ENCODE peak calls at places on chromosomes 13 and 19, in five cellular contexts. D, O, F, U and J are unnamed samples.

GRCh38 chr19:7748756-7749155 is 1.4 kb upstream of the CD209 start:
- DNase-seq in F (no peak), U (no peak), O (peak; percentile 96), D (no peak), J (peak; percentile 27)

GRCh38 chr13:30128591-30128990 is 178.8 kb downstream of the KATNAL1 start:
- DNase-seq in F (no peak), D (no peak), O (no peak), U (no peak), J (no peak)

GRCh38 chr13:20231839-20232555 is at the start of gene GJB6:
- DNase-seq in F (no peak), D (peak; percentile 52), U (peak; percentile 82), O (peak; percentile 81), J (no peak)

GRCh38 chr19:18919895-18920204 is 335 bp downstream of the DDX49 start:
- DNase-seq in O (no peak), U (no peak), D (no peak), F (no peak), J (no peak)

GRCh38 chr13:114339779-114340534 is 25.7 kb downstream of the CHAMP1 start:
- DNase-seq in F (no peak), U (no peak), D (no peak), O (peak; percentile 47), J (peak; percentile 78)

GRCh38 chr13:98349731-98350305 is 172.7 kb upstream of the RNF113B start:
- DNase-seq in U (peak; percentile 74), F (no peak), O (peak; percentile 71), D (peak; percentile 34), J (no peak)

GRCh38 chr19:44758596-44758995 is 10.1 kb downstream of the BCL3 start:
- DNase-seq in F (no peak), U (peak; percentile 55), D (peak; percentile 61), O (peak; percentile 86), J (no peak)

GRCh38 chr19:39746836-39747529 is 9.2 kb upstream of the CLC start:
- DNase-seq in D (no peak), U (no peak), F (no peak), O (peak; percentile 34), J (no peak)

GRCh38 chr13:37192986-37193385 is 87.5 kb upstream of the CSNK1A1L start:
- DNase-seq in F (no peak), U (no peak), O (no peak), D (no peak), J (peak; percentile 63)

GRCh38 chr19:45075215-45076028 is 856 bp downstream of the ZNF296 start:
- DNase-seq in D (peak; percentile 77), U (peak; percentile 43), O (peak; percentile 88), F (no peak), J (no peak)

GRCh38 chr19:18007939-18008673 is at the start of gene ARRDC2:
- DNase-seq in F (peak; percentile 69), O (peak; percentile 95), D (peak; percentile 95), U (peak; percentile 98), J (peak; percentile 96)

GRCh38 chr19:19230999-19231398 is 19.2 kb downstream of the NCAN start:
- DNase-seq in O (no peak), D (no peak), U (no peak), F (no peak), J (no peak)

GRCh38 chr19:7861619-7862412 is 12.4 kb downstream of the PRR36 start:
- DNase-seq in U (peak; percentile 64), O (peak; percentile 80), F (no peak), D (no peak), J (no peak)

GRCh38 chr19:10565028-10565566 is 713 bp downstream of the KRI1 start:
- DNase-seq in D (peak; percentile 67), O (peak; percentile 75), U (peak; percentile 81), F (no peak), J (peak; percentile 75)

GRCh38 chr13:92414851-92415250 is 811.8 kb upstream of the GPC6 start:
- DNase-seq in U (no peak), D (no peak), F (no peak), O (no peak), J (no peak)

GRCh38 chr13:49586717-49587116 is 1.4 kb upstream of the RCBTB1 start:
- DNase-seq in U (no peak), F (no peak), D (no peak), O (no peak), J (no peak)

GRCh38 chr19:27865927-27866777 is 1346.8 kb downstream of the UQCRFS1 start:
- DNase-seq in U (no peak), F (no peak), O (no peak), D (no peak), J (no peak)

GRCh38 chr19:29320076-29320475 is 107.1 kb upstream of the UQCRFS1 start:
- DNase-seq in D (no peak), O (no peak), F (no peak), U (no peak), J (no peak)

GRCh38 chr13:85806553-85807175 is 7.4 kb upstream of the SLITRK6 start:
- DNase-seq in F (peak; percentile 16), O (peak; percentile 82), D (peak; percentile 77), U (peak; percentile 62), J (peak; percentile 74)

GRCh38 chr19:4671182-4671851 is 1.2 kb upstream of the MYDGF start:
- DNase-seq in U (no peak), F (no peak), O (no peak), D (no peak), J (no peak)

GRCh38 chr13:27182844-27183497 is 11.4 kb upstream of the USP12 start:
- DNase-seq in U (no peak), F (peak; percentile 91), D (peak; percentile 52), O (no peak), J (no peak)

GRCh38 chr13:99750951-99751350 is 220.6 kb downstream of the ZIC5 start:
- DNase-seq in F (no peak), O (no peak), U (no peak), D (no peak), J (no peak)

GRCh38 chr13:29589967-29590366 is 5.5 kb downstream of the SLC7A1 start:
- DNase-seq in U (peak; percentile 58), O (peak; percentile 62), D (no peak), F (no peak), J (no peak)

GRCh38 chr19:49690073-49690655 is 752 bp upstream of the CPT1C start:
- DNase-seq in D (peak; percentile 20), O (peak; percentile 34), F (no peak), U (peak; percentile 31), J (peak; percentile 49)

GRCh38 chr13:109144693-109145437 is 515.5 kb downstream of the MYO16 start:
- DNase-seq in O (no peak), U (no peak), F (no peak), D (no peak), J (no peak)

GRCh38 chr13:106506286-106506685 is 29.2 kb downstream of the EFNB2 start:
- DNase-seq in D (no peak), F (no peak), O (no peak), U (no peak), J (no peak)

GRCh38 chr19:31352296-31352781 is 3.1 kb upstream of the TSHZ3 start:
- DNase-seq in F (no peak), U (peak; percentile 38), O (peak; percentile 62), D (no peak), J (no peak)

GRCh38 chr19:43699506-43700367 is 16.1 kb upstream of the IRGC start:
- DNase-seq in D (peak; percentile 67), F (peak; percentile 43), O (peak; percentile 93), U (peak; percentile 91), J (peak; percentile 49)

GRCh38 chr19:4019578-4019977 is 12.0 kb downstream of the PIAS4 start:
- DNase-seq in U (no peak), O (no peak), D (no peak), F (no peak), J (no peak)

GRCh38 chr19:17337675-17338439 is 504 bp downstream of the GTPBP3 start:
- DNase-seq in F (no peak), U (peak; percentile 63), O (peak; percentile 70), D (no peak), J (peak; percentile 39)

DNA sequence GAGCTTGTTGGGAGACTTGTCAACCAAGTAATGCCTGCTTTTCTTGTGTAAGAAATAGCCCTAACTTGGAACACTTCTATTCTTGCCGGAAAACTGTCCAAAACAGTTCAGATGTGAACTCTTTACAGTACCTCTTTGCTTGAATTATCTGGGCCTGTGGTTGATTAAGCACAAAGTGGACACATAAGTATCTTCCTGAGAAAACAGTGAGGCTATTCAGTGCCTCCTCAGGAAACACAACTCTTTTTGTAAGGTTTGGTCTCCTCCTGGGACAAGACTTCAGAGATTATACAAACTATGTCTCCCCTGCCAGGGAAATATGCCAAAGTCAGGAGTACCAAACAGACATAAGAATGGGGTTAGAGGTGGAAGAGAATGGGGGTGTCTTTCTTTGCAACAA is 127.7 kb downstream of the LACC1 start:
- DNase-seq in D (no peak), O (no peak), F (no peak), U (no peak), J (no peak)
- H3K36me3 ChIP-seq in D (no peaks in the 10 kb centered on the region), O (no peaks in the 10 kb centered on the region), F (no peaks in the 10 kb centered on the region), U (no peaks in the 10 kb centered on the region), J (no peaks in the 10 kb centered on the region)

DNA sequence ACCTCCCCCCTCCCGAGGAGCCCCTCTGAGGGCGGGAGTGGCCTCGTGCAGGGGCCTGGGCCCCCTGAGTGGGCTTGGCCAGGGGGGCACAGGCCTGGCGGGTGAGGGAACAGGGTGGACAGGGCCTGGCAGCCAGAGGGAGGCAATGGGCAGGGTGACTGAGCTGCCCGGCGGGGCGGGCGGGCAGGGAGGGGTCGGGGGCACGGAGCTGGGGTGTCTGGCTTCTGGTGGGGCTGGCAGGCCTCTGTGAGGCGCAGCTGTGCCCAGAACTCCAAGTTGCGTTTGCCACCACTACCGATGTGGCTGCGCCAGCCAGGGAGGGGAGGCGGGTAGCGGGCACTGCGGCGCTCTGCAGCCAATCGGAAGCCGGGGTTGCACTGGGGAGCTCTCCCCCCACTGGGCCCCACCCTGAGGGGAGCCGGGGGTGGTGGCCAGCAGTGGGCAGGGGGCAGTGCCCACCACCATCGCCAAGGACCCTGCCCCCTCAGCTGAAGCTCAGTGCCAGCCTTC is 7.2 kb downstream of the NFIX start:
- DNase-seq in D (no peak), F (no peak), O (no peak), U (no peak), J (no peak)
- H3K4me3 ChIP-seq in D (no peak overlapping the region), F (no peak overlapping the region), O (no peak overlapping the region), U (no peak overlapping the region), J (no peak overlapping the region)

DNA sequence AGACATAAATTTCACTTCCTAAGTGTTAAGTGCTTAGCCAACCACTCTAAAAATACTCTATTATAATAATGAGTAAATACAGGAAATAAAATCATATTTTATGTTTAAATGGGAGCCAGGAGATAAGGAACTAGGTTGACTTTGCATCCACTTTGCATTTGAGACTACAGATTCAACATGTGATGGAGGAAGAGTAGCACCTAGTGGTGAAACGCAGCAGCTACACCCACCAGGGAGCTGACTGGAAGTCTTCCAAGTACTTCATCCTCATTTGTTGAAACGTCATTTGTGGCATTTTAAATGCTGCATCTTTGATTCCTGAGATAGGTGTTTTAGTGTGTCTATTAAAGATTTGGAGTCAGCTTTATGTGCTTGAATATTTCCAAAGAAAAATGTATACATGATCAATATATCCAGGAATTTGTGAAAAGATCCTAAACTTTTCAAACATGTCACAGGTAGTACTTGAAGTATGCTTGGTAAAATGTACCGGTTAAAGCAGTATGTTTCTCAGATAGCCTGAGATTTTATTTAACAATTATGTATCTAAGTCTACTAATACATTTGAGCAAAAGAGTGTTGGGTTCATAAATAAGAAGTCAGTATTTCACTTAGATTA is 17.4 kb upstream of the KCTD12 start:
- DNase-seq in O (peak; percentile 86), U (peak; percentile 81), D (peak; percentile 86), F (peak; percentile 46), J (peak; percentile 78)
- TF ChIP-seq EZH2 in O (no peak), U (no peak), D (no peak), F (no peak), J (no peak)

DNA sequence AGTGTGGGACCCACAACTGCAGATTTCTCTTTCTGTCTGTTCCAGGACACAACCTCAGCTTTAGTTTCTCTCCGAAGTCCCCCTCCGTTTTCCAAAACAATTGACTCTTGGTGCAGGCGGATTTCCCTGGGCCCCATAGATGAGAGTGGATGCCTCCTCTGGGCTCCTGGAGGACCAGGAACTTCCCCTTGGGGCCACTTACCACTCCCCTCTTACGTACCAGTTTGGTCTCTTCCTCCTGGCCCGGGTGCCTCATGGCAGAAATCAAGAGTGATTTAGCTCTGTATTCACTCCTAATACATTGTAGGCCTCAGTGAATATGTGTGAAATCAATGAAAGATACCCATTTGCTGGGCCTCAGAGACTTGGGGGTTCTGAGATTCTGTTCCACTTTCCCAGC is 34.4 kb downstream of the PPP2R1A start:
- DNase-seq in U (no peak), O (no peak), F (no peak), D (no peak), J (no peak)
- H3K36me3 ChIP-seq in U (no peaks in the 10 kb centered on the region), O (peaks cover 67% of the 10 kb centered on the region), F (peaks cover 84% of the 10 kb centered on the region), D (peaks cover 5% of the 10 kb centered on the region), J (peaks cover 86% of the 10 kb centered on the region)